ENCODE peak calls at places on chromosome 3, in nine cellular contexts. V, U, F, A, S, H, G, I and E are unnamed samples.

GRCh38 chr3:181610083-181610972 is 101.4 kb upstream of the SOX2 start:
- DNase-seq in F (no peak), S (no peak), G (no peak), V (no peak), U (no peak), H (no peak), A (peak), I (no peak), E (no peak)

GRCh38 chr3:192038726-192039125 is 577.8 kb downstream of the PYDC2 start:
- DNase-seq in S (no peak), F (no peak), A (no peak), G (no peak), H (no peak), U (no peak), I (no peak), V (no peak), E (no peak)

GRCh38 chr3:45477026-45477725 is 88.8 kb downstream of the LARS2 start:
- DNase-seq in I (no peak), G (peak), V (no peak), U (no peak), S (no peak), F (no peak), H (no peak), A (no peak), E (no peak)

GRCh38 chr3:23221136-23221535 is 18.0 kb downstream of the UBE2E2 start:
- DNase-seq in A (no peak), S (no peak), H (no peak), V (no peak), U (no peak), I (no peak), F (no peak), G (no peak), E (no peak)

GRCh38 chr3:179179979-179180758 is 32.0 kb downstream of the PIK3CA start:
- DNase-seq in G (peak), H (no peak), V (peak), S (no peak), U (no peak), A (peak), I (no peak), F (no peak), E (no peak)

GRCh38 chr3:168116279-168116678 is 20.6 kb upstream of the GOLIM4 start:
- DNase-seq in I (no peak), F (no peak), S (no peak), U (no peak), H (no peak), A (no peak), V (peak), G (no peak), E (no peak)

GRCh38 chr3:114214542-114215341 is 22.6 kb downstream of the ZNF80 start:
- DNase-seq in U (no peak), V (no peak), F (peak), S (no peak), G (no peak), I (no peak), H (no peak), A (no peak), E (no peak)

GRCh38 chr3:46677096-46677702 is 16.3 kb downstream of the ALS2CL start:
- DNase-seq in U (no peak), V (no peak), F (no peak), G (peak), I (no peak), H (no peak), S (no peak), A (no peak), E (no peak)

GRCh38 chr3:54917172-54917571 is 10.7 kb downstream of the LRTM1 start:
- DNase-seq in A (no peak), H (no peak), F (no peak), I (no peak), G (peak), U (no peak), S (no peak), V (no peak), E (no peak)

GRCh38 chr3:58880182-58880581 is 169.6 kb downstream of the CFAP20DC start:
- DNase-seq in G (peak), U (no peak), A (peak), S (no peak), F (no peak), I (no peak), V (peak), H (no peak), E (no peak)

GRCh38 chr3:80230954-80231353 is 463.2 kb upstream of the ROBO1 start:
- DNase-seq in V (no peak), H (no peak), G (no peak), A (no peak), S (no peak), F (no peak), I (no peak), U (no peak), E (no peak)

GRCh38 chr3:132622756-132623155 is 25.7 kb downstream of the ACKR4 start:
- DNase-seq in I (no peak), G (no peak), V (no peak), U (no peak), A (peak), S (no peak), H (no peak), F (no peak), E (no peak)

GRCh38 chr3:47583320-47584075 is 4.8 kb upstream of the CSPG5 start:
- DNase-seq in F (no peak), I (no peak), U (no peak), A (no peak), H (no peak), V (no peak), S (no peak), G (peak), E (no peak)

GRCh38 chr3:190566043-190566933 is 52.4 kb downstream of the IL1RAP start:
- DNase-seq in G (peak), I (peak), U (peak), H (no peak), V (peak), A (peak), S (peak), F (peak), E (no peak)

GRCh38 chr3:126266291-126266840 is 86.0 kb upstream of the ALDH1L1 start:
- DNase-seq in A (no peak), U (peak), F (no peak), S (no peak), V (peak), G (peak), I (no peak), H (no peak), E (no peak)

DNA sequence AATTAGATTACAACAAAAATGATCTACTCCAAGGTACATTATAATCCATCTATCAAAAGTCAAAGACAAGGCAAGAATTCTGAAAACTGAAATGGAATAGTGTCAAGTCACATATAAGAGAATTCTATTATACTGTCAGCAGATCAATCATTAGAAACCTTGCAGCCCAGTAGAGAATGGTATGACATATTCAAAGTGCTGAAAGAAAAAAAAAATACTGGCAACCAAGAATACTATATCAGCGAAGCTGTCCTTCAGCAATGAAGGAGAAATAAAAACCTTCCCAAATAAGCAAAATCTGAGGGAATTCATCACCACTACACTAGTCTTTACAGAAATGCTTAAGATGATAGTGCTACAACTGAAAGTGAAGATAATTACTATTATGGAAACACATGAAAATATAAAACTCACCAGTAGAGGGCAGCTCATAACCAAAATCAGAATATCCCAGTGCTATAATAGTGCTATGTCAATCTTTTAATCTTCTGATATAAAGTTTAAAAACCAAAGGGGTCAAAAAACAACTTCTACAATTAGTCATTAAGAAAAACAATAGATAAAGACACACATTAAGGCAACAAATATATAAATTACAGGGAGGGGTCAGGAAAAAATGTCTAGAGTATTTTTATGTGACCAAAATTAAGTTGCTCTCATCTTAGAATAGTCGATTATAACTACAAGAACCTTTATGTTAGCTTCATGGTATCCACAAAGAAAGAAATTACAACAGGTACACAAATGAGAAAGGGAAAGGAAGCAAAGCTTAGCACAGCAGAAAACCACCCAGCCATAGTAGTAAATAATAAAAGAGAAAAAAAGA is 190.7 kb upstream of the CNTN6 start:
- DNase-seq in F (no peak), U (no peak), S (no peak), H (no peak), I (no peak), V (peak), A (peak), G (no peak), E (no peak)
- TF ChIP-seq CTCF in F (no peak), U (peak), S (no peak), H (peak), I (peak), V (no peak), A (peak), G (peak), E (peak)

GRCh38 chr3:194285859-194286197 is 65.3 kb downstream of the CPN2 start:
- DNase-seq in S (no peak), V (peak), H (no peak), U (no peak), G (no peak), A (no peak), I (no peak), F (no peak), E (no peak)

GRCh38 chr3:194286747-194287146 is 64.4 kb downstream of the CPN2 start:
- DNase-seq in H (no peak), U (no peak), A (no peak), I (no peak), V (no peak), G (no peak), F (no peak), S (no peak), E (no peak)

GRCh38 chr3:194287977-194288706 is 63.0 kb downstream of the CPN2 start:
- DNase-seq in U (no peak), A (no peak), I (no peak), V (no peak), S (no peak), G (no peak), H (no peak), F (no peak), E (no peak)

GRCh38 chr3:194285024-194285858 is 65.9 kb downstream of the CPN2 start:
- DNase-seq in V (peak), H (no peak), A (no peak), U (no peak), S (no peak), I (no peak), F (no peak), G (peak), E (no peak)

DNA sequence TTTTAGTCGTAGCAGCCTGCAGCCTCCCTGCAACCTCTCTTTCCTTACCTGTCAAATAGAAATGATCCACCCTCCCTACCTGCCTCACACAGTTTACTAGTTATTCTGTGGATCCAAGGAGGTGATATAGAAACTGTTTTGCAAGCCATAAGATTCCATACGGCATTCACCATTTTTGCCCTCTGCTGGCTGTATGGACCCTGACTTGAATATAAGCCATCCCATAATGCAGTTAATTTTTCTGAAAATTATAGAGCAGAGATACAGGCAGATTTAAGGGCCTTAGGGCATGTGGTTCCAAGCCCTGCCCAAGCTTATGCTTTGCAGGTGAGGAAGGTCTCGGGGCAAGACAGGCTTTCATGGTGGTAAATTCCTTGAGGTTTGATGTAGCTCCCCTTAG is 63.7 kb downstream of the CPN2 start:
- DNase-seq in I (no peak), V (no peak), H (no peak), A (no peak), S (no peak), U (no peak), F (no peak), G (no peak), E (no peak)
- TF ChIP-seq CTCF in I (no peak), V (no peak), H (peak), A (no peak), S (no peak), U (no peak), F (no peak), G (no peak), E (peak)

GRCh38 chr3:141148770-141149169 is 82.9 kb upstream of the PXYLP1 start:
- DNase-seq in S (no peak), H (no peak), V (no peak), A (no peak), U (no peak), I (no peak), F (no peak), G (no peak), E (no peak)

GRCh38 chr3:141150431-141150830 is 81.2 kb upstream of the PXYLP1 start:
- DNase-seq in H (no peak), V (no peak), U (no peak), S (no peak), A (no peak), I (no peak), F (no peak), G (no peak), E (no peak)

GRCh38 chr3:141146979-141147470 is 84.6 kb upstream of the PXYLP1 start:
- DNase-seq in A (no peak), S (no peak), U (no peak), F (no peak), G (no peak), V (no peak), I (no peak), H (no peak), E (no peak)

GRCh38 chr3:141148169-141148568 is 83.5 kb upstream of the PXYLP1 start:
- DNase-seq in S (no peak), U (no peak), V (no peak), H (no peak), F (no peak), I (no peak), G (no peak), A (no peak), E (no peak)

DNA sequence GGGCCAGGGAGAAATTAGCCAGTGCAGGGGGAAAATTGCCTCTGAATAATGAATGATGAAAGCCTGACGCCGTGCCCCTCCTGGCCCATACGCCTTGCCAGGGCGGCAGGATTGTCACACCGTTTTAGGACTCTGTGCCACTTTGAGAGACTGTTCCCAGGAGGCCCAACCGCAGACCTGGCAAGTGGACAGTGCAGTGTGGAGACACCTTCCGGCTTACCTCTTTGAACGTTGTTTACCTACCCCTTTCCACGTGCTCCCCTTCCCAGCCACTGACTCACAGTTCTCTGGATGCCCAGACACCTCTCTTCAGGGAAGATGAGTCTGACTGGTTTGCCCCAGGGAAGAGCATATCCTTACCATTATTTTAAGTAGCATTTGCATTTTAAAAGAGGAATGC is 84.0 kb upstream of the PXYLP1 start:
- DNase-seq in A (no peak), I (no peak), U (no peak), S (no peak), F (no peak), V (no peak), G (no peak), H (no peak), E (no peak)
- TF ChIP-seq CTCF in A (no peak), I (no peak), U (no peak), S (no peak), F (no peak), V (no peak), G (no peak), H (no peak), E (no peak)

GRCh38 chr3:38001456-38002081 is 11.0 kb downstream of the VILL start:
- DNase-seq in A (no peak), S (peak), I (no peak), G (no peak), H (no peak), F (no peak), U (peak), V (no peak), E (no peak)
- TF ChIP-seq CTCF in A (peak), S (no peak), I (peak), G (peak), H (peak), F (no peak), U (no peak), V (peak), E (no peak)

DNA sequence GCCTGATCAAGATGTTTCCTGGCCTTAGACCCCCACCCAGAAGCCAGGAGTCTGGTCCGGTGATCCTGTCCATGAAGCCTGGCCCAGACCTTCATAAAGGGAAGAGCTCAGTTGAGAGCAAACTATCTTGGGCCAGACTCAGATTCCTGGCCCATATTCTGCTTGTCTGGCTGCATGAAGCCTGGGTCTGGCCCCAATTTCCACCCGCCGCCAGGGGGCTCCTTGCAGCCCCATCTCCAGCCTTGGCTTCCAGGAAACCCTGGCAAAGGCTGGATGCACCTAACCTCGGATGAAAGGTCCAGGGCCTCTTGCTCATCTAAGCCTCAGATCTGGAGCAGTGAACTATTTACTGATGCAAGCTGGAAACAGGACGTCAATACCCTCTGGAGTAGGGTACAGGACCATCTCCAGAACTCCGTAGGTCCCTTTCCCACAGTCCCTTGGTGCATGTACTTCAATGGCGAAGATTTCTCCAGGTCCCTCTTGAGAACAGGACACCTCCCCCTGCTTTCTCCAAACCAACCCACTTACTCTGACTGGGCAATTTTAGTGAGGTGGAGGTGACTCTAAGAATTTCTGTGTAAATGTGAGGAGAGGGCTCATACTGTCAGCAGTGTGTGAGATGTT is 5.6 kb downstream of the FOXL2 start:
- DNase-seq in U (no peak), V (no peak), G (peak), F (no peak), I (peak), H (peak), S (peak), A (no peak), E (peak)
- TF ChIP-seq CTCF in U (peak), V (peak), G (peak), F (no peak), I (peak), H (peak), S (peak), A (peak), E (peak)

GRCh38 chr3:16329036-16329791 is 64.2 kb downstream of the OXNAD1 start:
- DNase-seq in V (no peak), I (no peak), F (no peak), A (no peak), U (peak), G (no peak), S (no peak), H (no peak), E (no peak)
- TF ChIP-seq CTCF in V (no peak), I (no peak), F (no peak), A (no peak), U (no peak), G (no peak), S (no peak), H (no peak), E (no peak)

DNA sequence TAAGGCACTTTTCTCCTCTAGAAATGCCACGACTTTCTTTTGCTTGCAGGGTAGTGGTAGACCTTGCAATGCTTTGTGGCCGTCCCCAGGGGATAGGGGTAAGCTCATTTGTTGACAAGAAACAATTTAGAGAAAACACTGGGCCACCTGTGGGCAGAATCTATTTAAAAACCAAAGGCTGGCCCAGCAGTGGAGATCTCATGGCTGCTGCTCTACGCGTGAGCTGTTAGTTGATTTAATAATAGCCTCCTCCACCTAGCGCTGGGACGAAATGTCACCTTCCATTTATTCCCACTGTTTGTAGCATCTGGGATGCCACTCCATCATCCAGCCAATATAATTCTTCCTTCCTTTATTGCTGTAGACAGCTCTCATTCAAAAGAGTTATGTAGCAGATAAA is 64.7 kb upstream of the PFN2 start:
- DNase-seq in A (no peak), V (no peak), I (no peak), S (no peak), U (no peak), F (no peak), H (no peak), G (no peak), E (no peak)
- TF ChIP-seq CTCF in A (no peak), V (no peak), I (no peak), S (no peak), U (no peak), F (no peak), H (no peak), G (no peak), E (no peak)

GRCh38 chr3:127572735-127573134 is 17.8 kb downstream of the TPRA1 start:
- DNase-seq in G (no peak), S (no peak), U (no peak), H (no peak), V (no peak), F (no peak), A (no peak), I (no peak), E (no peak)
- TF ChIP-seq CTCF in G (no peak), S (no peak), U (no peak), H (no peak), V (no peak), F (no peak), A (no peak), I (no peak), E (no peak)